ENCODE peak calls at places on chromosomes 4 and X, in eight cellular contexts. J, Y, T, E, A, G, R and U are unnamed samples.

GRCh38 chr4:38328963-38329729 is 334.9 kb upstream of the KLF3 start:
- DNase-seq in G (no peak), R (no peak), T (no peak), A (no peak), Y (no peak), J (no peak), E (no peak), U (no peak)

GRCh38 chr4:25697516-25697915 is 41.9 kb downstream of the SLC34A2 start:
- DNase-seq in G (no peak), T (no peak), Y (no peak), A (no peak), J (no peak), R (no peak), E (no peak), U (no peak)

GRCh38 chr4:96347582-96347981 is 507.7 kb downstream of the PDHA2 start:
- DNase-seq in R (no peak), Y (no peak), A (no peak), T (no peak), G (no peak), E (no peak), J (no peak), U (no peak)

GRCh38 chr4:121950212-121950679 is 1.6 kb downstream of the TRPC3 start:
- DNase-seq in Y (peak; percentile 83), R (peak; percentile 75), T (peak; percentile 87), E (peak; percentile 95), J (peak; percentile 54), G (peak; percentile 98), A (peak; percentile 79), U (peak; percentile 75)

GRCh38 chrX:119687661-119688413 is 5.1 kb downstream of the SEPTIN6 start:
- DNase-seq in Y (no peak), J (no peak), R (no peak), T (no peak), G (no peak), A (no peak), E (no peak), U (peak; percentile 4)

GRCh38 chr4:150962245-150962644 is 52.8 kb downstream of the LRBA start:
- DNase-seq in G (no peak), J (no peak), A (no peak), R (no peak), Y (no peak), E (no peak), T (no peak), U (peak; percentile 33)

GRCh38 chr4:164012396-164013027 is 518.0 kb downstream of the TMA16 start:
- DNase-seq in E (peak; percentile 10), J (no peak), A (no peak), Y (no peak), R (peak; percentile 18), G (peak; percentile 67), T (no peak), U (peak; percentile 7)

GRCh38 chr4:153156263-153156662 is 48.0 kb upstream of the TRIM2 start:
- DNase-seq in Y (no peak), J (no peak), T (no peak), A (no peak), R (peak; percentile 49), E (peak; percentile 58), G (peak; percentile 50), U (no peak)

GRCh38 chr4:8344387-8344786 is 74.8 kb downstream of the HTRA3 start:
- DNase-seq in R (no peak), A (no peak), E (no peak), Y (no peak), J (no peak), T (no peak), G (no peak), U (no peak)

GRCh38 chrX:51860679-51861078 is 32.7 kb upstream of the MAGED1 start:
- DNase-seq in A (no peak), E (peak; percentile 23), R (peak; percentile 42), J (no peak), G (peak; percentile 13), Y (no peak), T (no peak), U (no peak)

GRCh38 chrX:151042852-151043251 is 59.7 kb downstream of the HMGB3 start:
- DNase-seq in J (no peak), T (no peak), R (peak; percentile 3), Y (no peak), A (no peak), E (no peak), G (no peak), U (no peak)

GRCh38 chr4:8404791-8405515 is 35.6 kb downstream of the ACOX3 start:
- DNase-seq in G (no peak), A (no peak), Y (no peak), R (no peak), T (no peak), J (no peak), E (no peak), U (no peak)

GRCh38 chrX:12804655-12805054 is 13.4 kb downstream of the PRPS2 start:
- DNase-seq in E (no peak), R (no peak), G (no peak), J (no peak), T (no peak), Y (no peak), A (no peak), U (no peak)

GRCh38 chrX:56751071-56751470 is 22.0 kb downstream of the NBDY start:
- DNase-seq in G (no peak), A (no peak), J (no peak), E (no peak), R (no peak), T (no peak), Y (no peak), U (no peak)

GRCh38 chrX:49988128-49988527 is 65.7 kb downstream of the CLCN5 start:
- DNase-seq in J (no peak), G (no peak), A (no peak), Y (no peak), T (no peak), E (no peak), R (no peak), U (no peak)

GRCh38 chrX:16587776-16588175 is 62.2 kb upstream of the S100G start:
- DNase-seq in G (no peak), E (no peak), T (no peak), Y (no peak), J (no peak), A (no peak), R (no peak), U (no peak)

GRCh38 chr4:188372856-188373255 is 233.6 kb downstream of the TRIML1 start:
- DNase-seq in Y (no peak), E (no peak), J (peak; percentile 2), G (no peak), A (no peak), R (no peak), T (no peak), U (no peak)

GRCh38 chr4:25797136-25797535 is 65.7 kb downstream of the SEL1L3 start:
- DNase-seq in J (no peak), G (no peak), A (no peak), R (no peak), E (no peak), T (no peak), Y (no peak), U (no peak)

GRCh38 chr4:174457468-174457867 is 64.8 kb downstream of the HPGD start:
- DNase-seq in Y (no peak), A (no peak), E (no peak), J (no peak), R (no peak), T (no peak), G (no peak), U (no peak)

GRCh38 chr4:122636697-122637096 is 15.8 kb upstream of the IL21 start:
- DNase-seq in A (no peak), E (no peak), R (no peak), Y (no peak), G (no peak), T (no peak), J (no peak), U (no peak)

GRCh38 chrX:634306-634958 is 3.8 kb downstream of the SHOX start:
- DNase-seq in E (peak; percentile 70), A (no peak), G (peak; percentile 46), Y (no peak), J (no peak), R (no peak), T (no peak), U (no peak)

GRCh38 chr4:80751200-80751599 is 279.3 kb upstream of the BMP3 start:
- DNase-seq in E (no peak), J (no peak), R (no peak), Y (no peak), G (peak; percentile 29), A (no peak), T (no peak), U (no peak)